ENCODE peak calls at places on chromosome 1, in five cellular contexts. J is activated CD4-positive, alpha-beta T cell treated with anti-CD3 and anti-CD28 coated beads, Interleukin-2, amount 10 ng/mL, durations not matched to agents 7 days and 5 days; Z is KG1; D is AG08396; X is cardiac fibroblast. S is an unnamed sample.

GRCh38 chr1:183652547-183653467 is at the start of gene APOBEC4:
- DNase-seq in J (no peak), Z (no peak), D (no peak), X (peak), S (no peak)

GRCh38 chr1:20047058-20047457 is 22.9 kb upstream of the PLA2G5 start:
- DNase-seq in J (no peak), Z (no peak), D (no peak), X (no peak), S (no peak)

GRCh38 chr1:48823161-48823560 is 46.5 kb upstream of the BEND5 start:
- DNase-seq in J (no peak), Z (no peak), D (no peak), X (no peak), S (no peak)

GRCh38 chr1:6367381-6368007 is 26.1 kb downstream of the ACOT7 start:
- DNase-seq in J (no peak), Z (no peak), D (no peak), X (peak), S (no peak)

GRCh38 chr1:64095832-64096231 is 107.6 kb upstream of the UBE2U start:
- DNase-seq in J (no peak), Z (no peak), D (no peak), X (no peak), S (no peak)

GRCh38 chr1:31383967-31384366 is 11.1 kb upstream of the FABP3 start:
- DNase-seq in J (no peak), Z (no peak), D (no peak), X (no peak), S (no peak)

GRCh38 chr1:115539061-115539460 is 102.7 kb upstream of the VANGL1 start:
- DNase-seq in J (no peak), Z (no peak), D (no peak), X (peak), S (no peak)

GRCh38 chr1:8818325-8818775 is 910 bp upstream of the RERE start:
- DNase-seq in J (no peak), Z (no peak), D (no peak), X (peak), S (no peak)

GRCh38 chr1:153796786-153797659 is 21.8 kb downstream of the SLC27A3 start:
- DNase-seq in J (peak), Z (peak), D (peak), X (peak), S (peak)

GRCh38 chr1:26700711-26701110 is 4.9 kb downstream of the ARID1A start:
- DNase-seq in J (no peak), Z (no peak), D (no peak), X (no peak), S (no peak)